ENCODE peak calls at places on chromosomes 3 and 15, in eight cellular contexts. T, C, U, P, S, F, M and G are unnamed samples.

GRCh38 chr15:88512606-88513005 is 33.9 kb downstream of the DET1 start:
- DNase-seq in S (no peak), U (no peak), M (no peak), P (no peak), T (no peak), C (no peak), F (no peak), G (peak)

GRCh38 chr15:40093224-40093842 is 15.3 kb downstream of the BMF start:
- DNase-seq in P (no peak), S (no peak), F (no peak), C (no peak), M (peak), U (no peak), T (no peak), G (peak)

GRCh38 chr3:101519685-101520365 is 6.8 kb upstream of the SENP7 start:
- DNase-seq in P (no peak), T (no peak), C (no peak), F (peak), U (no peak), S (no peak), M (no peak), G (no peak)

GRCh38 chr15:45855907-45856579 is 221.2 kb downstream of the SQOR start:
- DNase-seq in C (no peak), M (no peak), S (no peak), F (peak), T (no peak), P (no peak), U (no peak), G (no peak)

GRCh38 chr3:25962255-25962654 is 172.4 kb downstream of the OXSM start:
- DNase-seq in S (no peak), M (no peak), T (no peak), F (peak), C (no peak), U (no peak), P (no peak), G (no peak)

GRCh38 chr3:132167870-132168269 is 133.1 kb upstream of the CPNE4 start:
- DNase-seq in F (no peak), P (no peak), C (no peak), M (no peak), S (no peak), T (no peak), U (no peak), G (no peak)

GRCh38 chr15:92907880-92908279 is 7.8 kb downstream of the CHD2 start:
- DNase-seq in U (no peak), P (peak), C (no peak), S (no peak), T (no peak), M (no peak), F (peak), G (peak)

GRCh38 chr3:42819351-42819965 is 10.2 kb downstream of the ACKR2 start:
- DNase-seq in S (no peak), U (no peak), P (no peak), M (no peak), F (peak), T (peak), C (no peak), G (no peak)